ENCODE peak calls at places on chromosomes 16 and 17, in nine cellular contexts. T, B, Z, V, Q, Y, C, J and L are unnamed samples.

GRCh38 chr17:1110844-1111598 is 68.8 kb downstream of the ABR start:
- DNase-seq in T (peak), B (peak), Z (peak), V (peak), Q (no peak), Y (peak), C (peak), J (no peak), L (peak)

GRCh38 chr16:22843856-22844255 is 29.9 kb downstream of the HS3ST2 start:
- DNase-seq in T (no peak), B (peak), Z (no peak), V (no peak), Q (no peak), Y (peak), C (no peak), J (no peak), L (no peak)

GRCh38 chr16:1530883-1531637 is 2.4 kb upstream of the TMEM204 start:
- DNase-seq in T (peak), B (peak), Z (peak), V (peak), Q (no peak), Y (peak), C (no peak), J (no peak), L (no peak)

GRCh38 chr17:20276430-20276829 is 190.9 kb downstream of the LGALS9B start:
- DNase-seq in T (no peak), B (no peak), Z (no peak), V (no peak), Q (no peak), Y (no peak), C (no peak), J (no peak), L (no peak)

GRCh38 chr17:60102632-60103047 is 23.9 kb upstream of the HEATR6 start:
- DNase-seq in T (no peak), B (peak), Z (no peak), V (peak), Q (no peak), Y (peak), C (no peak), J (no peak), L (no peak)

GRCh38 chr17:42421479-42422332 is 1.4 kb downstream of the CAVIN1 start:
- DNase-seq in T (no peak), B (peak), Z (no peak), V (peak), Q (peak), Y (peak), C (peak), J (no peak), L (peak)

GRCh38 chr17:12133183-12133582 is 112.5 kb downstream of the MAP2K4 start:
- DNase-seq in T (no peak), B (no peak), Z (no peak), V (no peak), Q (no peak), Y (no peak), C (no peak), J (no peak), L (peak)

GRCh38 chr16:12796498-12796897 is 7.2 kb downstream of the CPPED1 start:
- DNase-seq in T (no peak), B (peak), Z (no peak), V (no peak), Q (no peak), Y (no peak), C (no peak), J (no peak), L (no peak)

GRCh38 chr16:66961065-66961744 is at the start of gene CES3:
- DNase-seq in T (peak), B (peak), Z (no peak), V (no peak), Q (peak), Y (peak), C (peak), J (no peak), L (no peak)

GRCh38 chr17:32341141-32341856 is 674 bp downstream of the C17orf75 start:
- DNase-seq in T (no peak), B (peak), Z (peak), V (no peak), Q (no peak), Y (peak), C (peak), J (no peak), L (no peak)

GRCh38 chr16:14562691-14563491 is 67.2 kb downstream of the PARN start:
- DNase-seq in T (no peak), B (peak), Z (peak), V (peak), Q (peak), Y (peak), C (peak), J (no peak), L (peak)

GRCh38 chr17:64628641-64629040 is 33.5 kb downstream of the SMURF2 start:
- DNase-seq in T (no peak), B (no peak), Z (no peak), V (no peak), Q (no peak), Y (no peak), C (no peak), J (no peak), L (no peak)

GRCh38 chr16:52398021-52398420 is 148.9 kb downstream of the TOX3 start:
- DNase-seq in T (no peak), B (no peak), Z (no peak), V (no peak), Q (no peak), Y (no peak), C (no peak), J (no peak), L (no peak)

GRCh38 chr17:45135192-45135977 is at the start of gene ACBD4:
- DNase-seq in T (peak), B (peak), Z (peak), V (peak), Q (peak), Y (peak), C (peak), J (peak), L (peak)
- TF ChIP-seq CTCF in T (peak), B (peak), Z (peak), V (peak), Q (peak), Y (peak), C (peak), J (peak), L (peak)

DNA sequence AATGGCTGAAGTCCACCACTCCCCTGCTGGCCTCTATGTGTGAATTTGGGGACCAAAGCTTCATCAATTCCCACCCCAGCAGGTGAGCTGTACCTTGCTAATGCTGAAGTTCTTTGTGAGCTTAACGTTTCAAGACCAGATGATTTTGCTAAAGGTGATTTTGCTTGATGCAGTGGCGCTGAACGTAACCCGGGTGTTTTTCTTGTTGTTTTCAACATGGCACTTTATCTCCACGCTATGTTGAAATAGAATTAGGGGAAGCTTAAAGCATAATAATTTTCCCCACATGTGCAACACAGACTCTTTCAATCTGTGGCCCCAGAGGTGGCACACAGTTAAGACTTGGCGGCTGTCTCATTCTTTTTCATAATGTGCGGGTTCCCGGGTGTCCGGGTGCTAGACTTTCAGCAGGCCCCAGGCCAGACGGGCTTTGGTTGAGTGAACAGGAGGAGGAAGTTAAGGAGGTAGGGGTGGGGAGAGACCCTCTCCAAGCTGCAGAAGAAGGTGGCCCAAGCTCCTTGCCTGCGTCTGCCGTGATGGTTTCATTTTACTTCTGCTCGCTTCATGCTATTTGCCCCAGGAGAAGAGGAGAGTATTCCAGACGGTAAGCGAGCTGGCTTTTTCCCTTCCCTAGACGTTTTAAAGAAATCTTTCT is 4.0 kb downstream of the FOXC2 start:
- DNase-seq in T (no peak), B (peak), Z (no peak), V (no peak), Q (no peak), Y (no peak), C (no peak), J (no peak), L (no peak)
- H3K4me3 ChIP-seq in T (peak), B (peak), Z (peak), V (peak), Q (no peak), Y (peak), C (peak), J (no peak), L (peak)

GRCh38 chr17:76528156-76528527 is 9.4 kb downstream of the CYGB start:
- DNase-seq in T (no peak), B (no peak), Z (no peak), V (peak), Q (no peak), Y (no peak), C (no peak), J (no peak), L (no peak)

GRCh38 chr17:76528528-76529223 is 8.8 kb downstream of the CYGB start:
- DNase-seq in T (no peak), B (peak), Z (peak), V (peak), Q (no peak), Y (peak), C (no peak), J (no peak), L (no peak)

GRCh38 chr17:76529224-76529642 is 8.3 kb downstream of the CYGB start:
- DNase-seq in T (no peak), B (peak), Z (peak), V (peak), Q (no peak), Y (peak), C (no peak), J (peak), L (no peak)

GRCh38 chr17:76529643-76530488 is 7.6 kb downstream of the CYGB start:
- DNase-seq in T (no peak), B (peak), Z (peak), V (peak), Q (peak), Y (peak), C (peak), J (no peak), L (no peak)

GRCh38 chr17:76527430-76528111 is 9.9 kb downstream of the CYGB start:
- DNase-seq in T (no peak), B (peak), Z (peak), V (peak), Q (peak), Y (peak), C (no peak), J (no peak), L (no peak)
- TF ChIP-seq CTCF in T (peak), B (peak), Z (no peak), V (peak), Q (no peak), Y (no peak), C (no peak), J (no peak), L (peak)

GRCh38 chr16:30380072-30380471 is 2.3 kb downstream of the SEPTIN1 start:
- DNase-seq in T (no peak), B (no peak), Z (no peak), V (no peak), Q (no peak), Y (no peak), C (no peak), J (no peak), L (no peak)

GRCh38 chr16:30382398-30383015 is at the start of gene SEPTIN1:
- DNase-seq in T (no peak), B (no peak), Z (no peak), V (peak), Q (no peak), Y (no peak), C (no peak), J (no peak), L (no peak)

GRCh38 chr16:30380801-30381208 is 1.6 kb downstream of the SEPTIN1 start:
- DNase-seq in T (no peak), B (no peak), Z (no peak), V (no peak), Q (no peak), Y (no peak), C (no peak), J (no peak), L (no peak)

GRCh38 chr16:30379165-30379783 is 3.1 kb downstream of the SEPTIN1 start:
- DNase-seq in T (no peak), B (no peak), Z (no peak), V (no peak), Q (no peak), Y (no peak), C (no peak), J (no peak), L (no peak)

GRCh38 chr16:30381351-30382041 is 865 bp downstream of the SEPTIN1 start:
- DNase-seq in T (no peak), B (no peak), Z (no peak), V (peak), Q (no peak), Y (no peak), C (no peak), J (no peak), L (no peak)
- H3K4me3 ChIP-seq in T (no peak), B (no peak), Z (no peak), V (no peak), Q (no peak), Y (no peak), C (no peak), J (no peak), L (no peak)

DNA sequence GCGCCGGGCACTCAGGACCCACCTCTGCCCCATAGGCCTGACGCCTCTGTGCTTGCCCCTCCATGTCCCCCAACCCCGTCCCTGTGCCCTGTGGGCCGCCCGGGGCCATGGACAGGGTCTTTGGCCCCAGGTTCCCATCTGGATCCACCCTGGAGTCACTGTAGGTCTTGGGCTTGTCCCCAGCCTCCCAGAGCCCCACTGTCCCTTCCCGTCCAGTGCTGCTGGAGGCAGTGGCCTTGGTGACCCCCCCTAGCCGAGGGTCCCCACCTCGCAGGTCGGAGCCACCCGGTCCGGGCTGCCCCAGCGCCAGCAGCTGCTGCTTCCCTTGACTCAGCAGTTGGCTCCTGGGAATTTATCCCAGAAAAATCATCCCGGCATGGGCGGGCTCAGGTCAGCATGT is 49.3 kb downstream of the ZFPM1 start:
- DNase-seq in T (no peak), B (no peak), Z (no peak), V (no peak), Q (no peak), Y (no peak), C (no peak), J (no peak), L (no peak)
- TF ChIP-seq CTCF in T (no peak), B (no peak), Z (no peak), V (no peak), Q (no peak), Y (no peak), C (no peak), J (no peak), L (no peak)

DNA sequence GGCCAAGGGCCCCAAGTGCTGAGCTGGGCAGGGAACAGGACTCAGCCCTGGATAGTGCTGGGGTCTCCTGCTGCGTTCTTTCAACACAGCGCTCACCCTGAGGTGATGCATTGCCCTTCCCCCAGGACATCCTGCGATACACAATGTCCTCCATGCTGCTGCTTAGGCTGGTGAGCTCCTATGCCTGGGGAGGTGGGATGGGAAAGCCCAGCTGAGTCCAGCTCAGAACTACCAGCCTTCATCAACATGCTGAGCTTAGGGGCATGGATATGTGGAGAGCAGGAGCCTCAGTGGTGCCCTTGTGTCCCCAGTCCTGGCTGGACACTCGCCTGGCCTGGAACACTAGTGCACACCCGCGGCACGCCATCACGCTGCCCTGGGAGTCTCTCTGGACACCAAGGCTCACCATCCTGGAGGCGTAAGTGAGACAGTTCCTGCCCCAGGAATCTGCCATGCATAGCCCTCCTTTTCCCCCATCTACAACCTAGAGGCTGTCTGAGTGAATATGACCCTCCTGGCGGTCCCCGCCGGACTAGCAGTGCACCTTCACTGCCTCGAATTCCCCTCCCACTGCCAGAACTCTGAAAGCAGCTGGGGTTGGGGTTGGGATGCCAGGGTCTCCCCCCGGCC is 710 bp downstream of the ZACN start:
- DNase-seq in T (no peak), B (peak), Z (no peak), V (no peak), Q (peak), Y (no peak), C (peak), J (no peak), L (no peak)
- H3K4me3 ChIP-seq in T (no peak), B (no peak), Z (no peak), V (no peak), Q (peak), Y (no peak), C (no peak), J (no peak), L (no peak)